ENCODE peak calls at places on chromosomes 1 and 21, in four cellular contexts. T, X, V and J are unnamed samples.

GRCh38 chr1:40064797-40065492 is 24.4 kb downstream of the CAP1 start:
- DNase-seq in T (no peak), X (peak), V (no peak), J (no peak)

GRCh38 chr1:28668191-28668955 is at the start of gene GMEB1:
- DNase-seq in T (peak), X (peak), V (no peak), J (peak)

GRCh38 chr1:997728-998050 is 2.2 kb downstream of the HES4 start:
- DNase-seq in T (no peak), X (no peak), V (no peak), J (no peak)

GRCh38 chr1:47412437-47412836 is 3.6 kb upstream of the FOXE3 start:
- DNase-seq in T (no peak), X (no peak), V (no peak), J (no peak)

GRCh38 chr1:164725401-164725800 is 166.4 kb downstream of the PBX1 start:
- DNase-seq in T (no peak), X (no peak), V (no peak), J (no peak)

GRCh38 chr1:49160677-49161076 is 384.0 kb upstream of the BEND5 start:
- DNase-seq in T (no peak), X (no peak), V (no peak), J (no peak)

GRCh38 chr1:189206617-189207016 is 1271.0 kb downstream of the BRINP3 start:
- DNase-seq in T (no peak), X (no peak), V (no peak), J (no peak)

GRCh38 chr1:19646366-19646765 is 2.3 kb downstream of the NBL1 start:
- DNase-seq in T (no peak), X (peak), V (no peak), J (no peak)

GRCh38 chr1:17272641-17273040 is 23.7 kb downstream of the PADI3 start:
- DNase-seq in T (no peak), X (peak), V (no peak), J (no peak)

GRCh38 chr1:29706936-29707335 is 470.6 kb downstream of the PTPRU start:
- DNase-seq in T (peak), X (no peak), V (peak), J (peak)

GRCh38 chr1:171366099-171366498 is 52.1 kb downstream of the FMO4 start:
- DNase-seq in T (no peak), X (no peak), V (no peak), J (no peak)

GRCh38 chr1:221478050-221478949 is 263.6 kb downstream of the DUSP10 start:
- DNase-seq in T (peak), X (peak), V (peak), J (peak)

GRCh38 chr1:2796890-2797740 is 4.4 kb downstream of the TTC34 start:
- DNase-seq in T (no peak), X (no peak), V (no peak), J (no peak)

GRCh38 chr1:57824535-57824934 is 400.7 kb upstream of the DAB1 start:
- DNase-seq in T (no peak), X (no peak), V (no peak), J (no peak)

DNA sequence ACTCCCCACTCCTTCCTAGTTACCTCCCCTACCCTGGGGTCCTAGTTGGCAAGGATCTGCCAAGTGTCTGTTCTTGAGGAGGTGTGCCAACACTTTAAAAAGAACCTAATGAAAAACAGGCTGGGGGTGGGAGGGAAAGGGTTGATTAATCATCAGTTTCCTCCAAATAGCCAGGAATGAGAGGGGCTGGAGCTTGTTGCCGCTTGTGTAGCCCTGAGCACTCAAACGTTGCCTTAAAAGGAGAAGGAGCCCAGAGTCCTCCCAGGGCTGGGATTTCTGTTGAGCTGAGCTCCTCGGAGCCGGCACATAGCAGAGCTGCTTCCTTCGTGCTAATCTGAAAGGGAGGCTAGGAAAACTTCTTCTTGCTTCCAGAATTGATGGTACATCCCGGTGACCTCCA is 15.9 kb downstream of the SHISA4 start:
- DNase-seq in T (no peak), X (peak), V (no peak), J (no peak)
- TF ChIP-seq POLR2A in T (no peak), X (peak), V (no peak), J (no peak)

GRCh38 chr21:18053151-18053550 is 191.5 kb upstream of the CHODL start:
- DNase-seq in T (no peak), X (no peak), V (no peak), J (no peak)
- TF ChIP-seq POLR2A in T (no peak), X (no peak), V (no peak), J (no peak)

GRCh38 chr1:26317143-26317542 is 615 bp upstream of the CD52 start:
- DNase-seq in T (no peak), X (no peak), V (no peak), J (no peak)

GRCh38 chr1:26318338-26319064 is 743 bp downstream of the CD52 start:
- DNase-seq in T (no peak), X (peak), V (no peak), J (no peak)

GRCh38 chr1:26320896-26321295 is 3.1 kb downstream of the CD52 start:
- DNase-seq in T (no peak), X (no peak), V (no peak), J (no peak)

GRCh38 chr1:26315874-26316850 is 1.6 kb upstream of the CD52 start:
- DNase-seq in T (no peak), X (no peak), V (no peak), J (no peak)

GRCh38 chr1:26317612-26318337 is at the start of gene CD52:
- DNase-seq in T (no peak), X (peak), V (no peak), J (peak)
- TF ChIP-seq POLR2A in T (no peak), X (peak), V (no peak), J (peak)

GRCh38 chr1:226052061-226052460 is 10.5 kb upstream of the H3-3A start:
- DNase-seq in T (no peak), X (no peak), V (no peak), J (no peak)

GRCh38 chr1:226059709-226060108 is 2.8 kb upstream of the H3-3A start:
- DNase-seq in T (no peak), X (no peak), V (no peak), J (no peak)

GRCh38 chr1:226051356-226051755 is 11.2 kb upstream of the H3-3A start:
- DNase-seq in T (no peak), X (no peak), V (no peak), J (no peak)

GRCh38 chr1:226050133-226050532 is 12.4 kb upstream of the H3-3A start:
- DNase-seq in T (no peak), X (no peak), V (no peak), J (no peak)

GRCh38 chr1:226054519-226055327 is 7.8 kb upstream of the H3-3A start:
- DNase-seq in T (no peak), X (no peak), V (no peak), J (no peak)
- TF ChIP-seq POLR2A in T (no peak), X (no peak), V (no peak), J (no peak)

DNA sequence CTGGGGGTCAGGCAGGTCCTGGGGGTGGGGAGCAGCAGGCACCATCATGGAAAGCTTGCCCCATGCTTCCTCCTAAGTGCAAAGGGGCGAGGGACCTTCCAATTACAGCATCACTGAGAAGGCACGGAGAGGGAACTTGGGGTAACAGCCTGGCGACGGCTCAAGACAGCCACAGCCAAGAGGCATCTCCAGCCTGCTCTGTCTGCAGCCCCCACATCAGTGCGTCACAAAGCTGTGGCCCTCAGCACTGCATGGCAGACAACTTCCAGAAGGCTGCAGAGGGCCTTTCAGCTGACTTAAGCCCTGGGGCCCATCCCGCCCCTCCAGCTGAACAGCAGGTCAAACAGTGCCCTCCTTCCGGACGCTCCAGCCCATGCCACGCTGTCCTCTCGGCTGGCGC is 13.2 kb upstream of the GPR153 start:
- DNase-seq in T (no peak), X (no peak), V (no peak), J (no peak)
- TF ChIP-seq POLR2A in T (no peak), X (no peak), V (no peak), J (no peak)

GRCh38 chr1:36224537-36225297 is 474 bp downstream of the THRAP3 start:
- DNase-seq in T (peak), X (no peak), V (peak), J (peak)
- TF ChIP-seq POLR2A in T (no peak), X (no peak), V (peak), J (peak)